ENCODE peak calls at places on chromosomes 13 and 19, in ten cellular contexts. S is GM23338, H is transverse colon, O is breast epithelium, R is SK-N-SH, X is suprapubic skin, Y is upper lobe of left lung, Z is K562, D is spleen, W is stomach. P is an unnamed sample.

GRCh38 chr19:1251233-1251502 is 2.8 kb downstream of the MIDN start:
- DNase-seq in Y (no peak), D (no peak), X (no peak), W (peak; percentile 72), H (peak; percentile 82), Z (peak; percentile 75), O (no peak), R (peak; percentile 62), S (no peak), P (no peak)

GRCh38 chr19:49430678-49431329 is 5.6 kb downstream of the GFY start:
- DNase-seq in S (no peak), Y (no peak), Z (peak; percentile 60), O (no peak), W (no peak), R (peak; percentile 68), X (no peak), H (no peak), D (no peak), P (no peak)

GRCh38 chr13:40181203-40181845 is 485.1 kb downstream of the FOXO1 start:
- DNase-seq in D (no peak), X (no peak), W (no peak), O (no peak), Z (peak; percentile 26), R (no peak), Y (no peak), H (no peak), S (no peak), P (no peak)

GRCh38 chr19:49110567-49110966 is 3.6 kb upstream of the LIN7B start:
- DNase-seq in X (no peak), O (no peak), W (no peak), H (no peak), D (no peak), R (no peak), Z (no peak), S (no peak), Y (no peak), P (no peak)

GRCh38 chr13:34857561-34857960 is 84.5 kb upstream of the NBEA start:
- DNase-seq in W (no peak), O (no peak), Z (no peak), R (no peak), S (no peak), X (no peak), H (no peak), D (no peak), Y (no peak), P (no peak)

GRCh38 chr13:79281335-79281734 is 124.7 kb downstream of the RBM26 start:
- DNase-seq in H (no peak), D (no peak), Y (no peak), W (no peak), R (no peak), X (no peak), S (peak; percentile 95), O (no peak), Z (no peak), P (no peak)

GRCh38 chr19:38250821-38251563 is 5.2 kb downstream of the PPP1R14A start:
- DNase-seq in D (peak; percentile 84), S (peak; percentile 41), O (peak; percentile 77), X (no peak), Y (peak; percentile 86), Z (no peak), H (peak; percentile 81), R (no peak), W (peak; percentile 60), P (no peak)

GRCh38 chr19:34096020-34096915 is 76.0 kb upstream of the LSM14A start:
- DNase-seq in X (no peak), Y (no peak), W (no peak), H (no peak), Z (peak; percentile 57), R (peak; percentile 72), S (peak; percentile 83), D (no peak), O (no peak), P (no peak)

GRCh38 chr19:7304200-7304599 is 10.0 kb upstream of the INSR start:
- DNase-seq in H (peak; percentile 76), D (peak; percentile 74), Z (no peak), W (no peak), R (no peak), Y (no peak), O (no peak), S (no peak), X (peak; percentile 44), P (no peak)

DNA sequence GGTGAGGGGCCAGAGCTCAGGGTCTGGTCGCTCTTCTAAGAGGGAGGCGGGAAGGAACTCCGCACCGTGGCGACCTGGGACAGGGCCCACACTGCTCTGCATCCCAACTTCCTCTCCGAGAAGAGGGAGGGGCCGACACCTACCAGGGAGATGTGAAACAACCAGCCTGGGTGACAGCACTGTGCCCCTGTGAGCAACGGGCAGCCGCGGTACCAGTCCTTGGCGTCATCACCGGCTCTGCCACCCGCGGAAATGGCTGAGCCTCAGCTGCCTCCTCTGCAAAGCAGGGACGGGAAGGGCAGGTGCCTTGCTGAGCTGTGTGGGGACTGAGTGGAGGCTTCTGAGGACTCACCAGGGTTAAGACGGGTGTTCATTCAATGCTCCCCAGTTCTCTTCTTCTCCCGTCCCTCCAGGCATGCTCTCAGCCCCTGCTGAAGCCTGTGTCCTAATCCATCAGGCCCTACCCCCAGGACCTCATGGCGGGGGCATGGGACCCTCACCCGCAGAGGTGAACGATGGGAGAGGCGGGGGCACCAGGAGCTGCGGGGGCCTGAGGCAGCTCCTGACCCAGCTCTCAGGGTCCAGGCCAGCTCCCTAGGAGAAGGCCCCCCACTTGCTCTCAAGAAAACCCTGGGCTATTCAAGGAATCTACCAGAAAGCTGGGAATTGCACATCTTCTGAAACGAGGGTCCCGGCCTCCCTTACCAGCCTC is 9.3 kb downstream of the ZNF787 start:
- DNase-seq in X (peak; percentile 65), O (no peak), W (peak; percentile 72), S (peak; percentile 53), R (peak; percentile 33), Y (peak; percentile 69), Z (no peak), H (peak; percentile 86), D (peak; percentile 94), P (no peak)
- TF ChIP-seq POLR2AphosphoS5 in X (no peak), O (no peak), W (no peak), S (no peak), R (no peak), Y (peak; percentile 34), Z (no peak), H (peak; percentile 18), D (peak; percentile 78), P (no peak)

GRCh38 chr19:40232479-40232878 is 6.0 kb upstream of the CCNP start:
- DNase-seq in W (no peak), H (no peak), S (no peak), O (no peak), Z (peak; percentile 89), D (no peak), R (no peak), X (no peak), Y (peak; percentile 43), P (no peak)
- TF ChIP-seq POLR2AphosphoS5 in W (no peak), H (no peak), S (no peak), O (no peak), Z (no peak), D (no peak), R (no peak), X (no peak), Y (no peak), P (no peak)

GRCh38 chr19:3980353-3981251 is 4.7 kb downstream of the EEF2 start:
- DNase-seq in D (no peak), Z (no peak), R (peak; percentile 22), S (no peak), W (no peak), O (peak; percentile 20), Y (peak; percentile 79), H (no peak), X (peak; percentile 66), P (no peak)
- TF ChIP-seq POLR2AphosphoS5 in D (no peak), Z (no peak), R (no peak), S (no peak), W (no peak), O (no peak), Y (no peak), H (peak; percentile 14), X (no peak), P (no peak)

DNA sequence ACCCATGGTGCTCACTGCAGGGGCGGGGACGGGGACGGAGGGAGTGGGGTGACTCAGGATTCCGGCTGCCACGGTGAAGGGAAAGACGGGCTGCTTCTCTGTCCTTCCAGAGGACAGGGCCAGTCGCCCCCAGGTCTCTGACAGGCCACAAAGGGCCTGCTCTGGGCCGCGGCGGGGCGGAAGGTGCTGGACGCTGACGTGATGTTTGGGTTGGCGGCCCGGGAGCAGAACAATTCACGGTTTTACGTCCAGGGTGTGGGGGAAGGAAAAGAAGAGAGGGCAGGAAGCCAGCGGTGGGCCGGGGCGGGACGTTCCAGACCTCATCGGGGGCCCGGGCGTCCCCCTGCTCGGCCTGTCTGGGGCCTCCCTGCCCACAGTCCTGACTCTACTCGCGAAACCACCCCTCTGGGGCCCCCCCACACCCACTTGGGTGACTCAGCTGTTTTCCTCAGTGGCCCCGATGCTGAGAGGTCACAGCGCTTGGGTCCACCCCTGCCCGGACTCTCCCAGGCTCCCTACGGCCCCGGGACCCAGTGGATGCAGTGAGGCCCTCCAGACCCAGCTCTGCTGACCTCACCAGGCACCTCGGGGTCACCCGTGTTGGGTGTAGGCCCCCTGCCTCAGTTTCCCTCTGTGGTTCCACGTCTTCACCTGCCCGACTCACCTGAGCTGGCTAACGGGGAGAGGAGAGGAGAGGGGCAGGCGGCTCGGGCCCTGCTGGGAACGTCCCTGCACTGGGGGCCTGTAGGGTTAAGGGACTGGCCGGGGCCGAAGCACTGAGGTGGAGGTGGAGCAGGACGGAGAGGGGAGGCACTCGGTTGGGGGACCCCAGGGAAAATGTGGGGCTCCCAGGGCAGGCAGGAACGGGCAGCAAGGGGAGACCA is 29.2 kb downstream of the PIP5K1C start:
- DNase-seq in Z (peak; percentile 89), S (no peak), D (no peak), O (peak; percentile 59), H (peak; percentile 68), X (peak; percentile 80), R (no peak), Y (peak; percentile 89), W (peak; percentile 30), P (peak; percentile 63)
- TF ChIP-seq POLR2AphosphoS5 in Z (no peak), S (no peak), D (peak; percentile 18), O (no peak), H (no peak), X (no peak), R (no peak), Y (no peak), W (peak; percentile 36), P (no peak)

GRCh38 chr13:46152627-46153328 is 29.2 kb downstream of the LCP1 start:
- DNase-seq in W (no peak), H (no peak), D (no peak), X (no peak), S (no peak), R (no peak), O (no peak), Y (no peak), Z (no peak), P (no peak)

GRCh38 chr13:46158222-46158621 is 23.8 kb downstream of the LCP1 start:
- DNase-seq in Y (no peak), Z (no peak), R (no peak), X (no peak), D (no peak), S (no peak), W (no peak), O (no peak), H (no peak), P (no peak)

GRCh38 chr13:46150134-46150693 is 31.8 kb downstream of the LCP1 start:
- DNase-seq in W (no peak), S (no peak), Y (no peak), D (no peak), X (no peak), Z (no peak), H (no peak), R (no peak), O (no peak), P (no peak)

GRCh38 chr13:46158983-46159382 is 23.0 kb downstream of the LCP1 start:
- DNase-seq in Z (no peak), R (no peak), Y (no peak), O (no peak), W (no peak), X (no peak), H (no peak), D (no peak), S (no peak), P (no peak)

GRCh38 chr13:46154136-46154854 is 27.7 kb downstream of the LCP1 start:
- DNase-seq in R (no peak), Z (no peak), W (no peak), H (no peak), D (no peak), Y (no peak), X (no peak), O (no peak), S (no peak), P (no peak)
- TF ChIP-seq POLR2AphosphoS5 in R (no peak), Z (no peak), W (no peak), H (no peak), D (no peak), Y (no peak), X (no peak), O (no peak), S (no peak), P (no peak)

P was measured in GM12891.